ENCODE peak calls at places on chromosomes 16 and 17, in eight cellular contexts. One of them, this sample, is unnamed.

GRCh38 chr17:18961634-18962493 is 9.9 kb downstream of the SLC5A10 start:
- DNase-seq in uterus: no peak
- DNase-seq in HFFc6: no peak
- DNase-seq in CD8-positive, alpha-beta T cell: no peak
- DNase-seq in breast epithelium: no peak
- DNase-seq in Peyer's patch: no peak
- DNase-seq in pancreas: no peak
- DNase-seq in IMR-90: peak
- DNase-seq in this sample: no peak

GRCh38 chr17:61395983-61396585 is 3.6 kb upstream of the TBX2 start:
- DNase-seq in uterus: no peak
- DNase-seq in HFFc6: no peak
- DNase-seq in CD8-positive, alpha-beta T cell: no peak
- DNase-seq in breast epithelium: no peak
- DNase-seq in Peyer's patch: no peak
- DNase-seq in pancreas: no peak
- DNase-seq in IMR-90: peak
- DNase-seq in this sample: no peak

GRCh38 chr17:2023692-2024571 is 1.2 kb downstream of the RTN4RL1 start:
- DNase-seq in uterus: peak
- DNase-seq in HFFc6: peak
- DNase-seq in CD8-positive, alpha-beta T cell: no peak
- DNase-seq in breast epithelium: peak
- DNase-seq in Peyer's patch: peak
- DNase-seq in pancreas: peak
- DNase-seq in IMR-90: peak
- DNase-seq in this sample: no peak

GRCh38 chr16:11967195-11967911 is 2.3 kb downstream of the TNFRSF17 start:
- DNase-seq in uterus: no peak
- DNase-seq in HFFc6: no peak
- DNase-seq in CD8-positive, alpha-beta T cell: no peak
- DNase-seq in breast epithelium: no peak
- DNase-seq in Peyer's patch: no peak
- DNase-seq in pancreas: no peak
- DNase-seq in IMR-90: no peak
- DNase-seq in this sample: no peak

GRCh38 chr16:71338632-71339031 is 19.9 kb upstream of the CALB2 start:
- DNase-seq in uterus: no peak
- DNase-seq in HFFc6: no peak
- DNase-seq in CD8-positive, alpha-beta T cell: no peak
- DNase-seq in breast epithelium: no peak
- DNase-seq in Peyer's patch: no peak
- DNase-seq in pancreas: no peak
- DNase-seq in IMR-90: no peak
- DNase-seq in this sample: no peak

GRCh38 chr17:4657678-4658077 is 16.2 kb upstream of the ALOX15 start:
- DNase-seq in uterus: no peak
- DNase-seq in HFFc6: no peak
- DNase-seq in CD8-positive, alpha-beta T cell: no peak
- DNase-seq in breast epithelium: no peak
- DNase-seq in Peyer's patch: no peak
- DNase-seq in pancreas: no peak
- DNase-seq in IMR-90: peak
- DNase-seq in this sample: no peak

GRCh38 chr17:29384901-29385300 is 5.3 kb upstream of the TAOK1 start:
- DNase-seq in uterus: no peak
- DNase-seq in HFFc6: no peak
- DNase-seq in CD8-positive, alpha-beta T cell: no peak
- DNase-seq in breast epithelium: no peak
- DNase-seq in Peyer's patch: no peak
- DNase-seq in pancreas: no peak
- DNase-seq in IMR-90: no peak
- DNase-seq in this sample: no peak

GRCh38 chr16:55701442-55702319 is 45.9 kb downstream of the SLC6A2 start:
- DNase-seq in uterus: peak
- DNase-seq in HFFc6: peak
- DNase-seq in CD8-positive, alpha-beta T cell: no peak
- DNase-seq in breast epithelium: no peak
- DNase-seq in Peyer's patch: peak
- DNase-seq in pancreas: peak
- DNase-seq in IMR-90: peak
- DNase-seq in this sample: peak

GRCh38 chr17:21524211-21524591 is 148.0 kb downstream of the KCNJ12 start:
- DNase-seq in uterus: no peak
- DNase-seq in HFFc6: no peak
- DNase-seq in CD8-positive, alpha-beta T cell: no peak
- DNase-seq in breast epithelium: no peak
- DNase-seq in Peyer's patch: no peak
- DNase-seq in pancreas: no peak
- DNase-seq in IMR-90: peak
- DNase-seq in this sample: no peak

GRCh38 chr16:66474750-66475199 is 47.7 kb downstream of the BEAN1 start:
- DNase-seq in uterus: no peak
- DNase-seq in HFFc6: no peak
- DNase-seq in CD8-positive, alpha-beta T cell: no peak
- DNase-seq in breast epithelium: no peak
- DNase-seq in Peyer's patch: peak
- DNase-seq in pancreas: no peak
- DNase-seq in IMR-90: no peak
- DNase-seq in this sample: no peak

GRCh38 chr17:67520282-67520906 is 143.3 kb downstream of the PITPNC1 start:
- DNase-seq in uterus: peak
- DNase-seq in HFFc6: no peak
- DNase-seq in CD8-positive, alpha-beta T cell: no peak
- DNase-seq in breast epithelium: no peak
- DNase-seq in Peyer's patch: peak
- DNase-seq in pancreas: no peak
- DNase-seq in IMR-90: peak
- DNase-seq in this sample: no peak

GRCh38 chr16:85173981-85174751 is 61.9 kb upstream of the CIBAR2 start:
- DNase-seq in uterus: no peak
- DNase-seq in HFFc6: peak
- DNase-seq in CD8-positive, alpha-beta T cell: no peak
- DNase-seq in breast epithelium: no peak
- DNase-seq in Peyer's patch: no peak
- DNase-seq in pancreas: no peak
- DNase-seq in IMR-90: peak
- DNase-seq in this sample: no peak

GRCh38 chr17:17491546-17491988 is 4.6 kb downstream of the RASD1 start:
- DNase-seq in uterus: no peak
- DNase-seq in HFFc6: no peak
- DNase-seq in CD8-positive, alpha-beta T cell: no peak
- DNase-seq in breast epithelium: peak
- DNase-seq in Peyer's patch: no peak
- DNase-seq in pancreas: no peak
- DNase-seq in IMR-90: no peak
- DNase-seq in this sample: no peak

GRCh38 chr17:66468241-66469087 is 166.1 kb downstream of the PRKCA start:
- DNase-seq in uterus: no peak
- DNase-seq in HFFc6: no peak
- DNase-seq in CD8-positive, alpha-beta T cell: no peak
- DNase-seq in breast epithelium: no peak
- DNase-seq in Peyer's patch: no peak
- DNase-seq in pancreas: peak
- DNase-seq in IMR-90: peak
- DNase-seq in this sample: no peak

DNA sequence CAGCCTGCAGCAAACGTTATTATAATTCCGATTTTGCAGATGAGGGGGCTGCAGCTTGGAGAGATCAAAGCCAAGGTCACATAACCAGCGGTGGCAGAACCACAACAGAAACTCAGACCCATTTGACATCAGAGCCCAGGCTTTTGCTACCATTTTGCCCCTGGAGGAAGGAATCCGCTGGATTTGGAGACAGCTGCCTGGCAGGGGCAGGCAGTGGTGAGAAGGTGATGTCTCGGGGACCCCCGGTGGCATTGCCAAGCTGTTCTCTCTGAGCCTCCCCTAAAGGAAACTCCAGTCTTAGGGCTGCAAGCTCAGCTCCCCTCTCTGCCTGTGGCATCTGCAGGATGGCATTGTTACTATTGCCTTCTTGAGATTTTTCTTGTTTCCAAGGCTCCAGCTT is 40.9 kb downstream of the AIPL1 start:
- DNase-seq in uterus: no peak
- DNase-seq in HFFc6: no peak
- DNase-seq in CD8-positive, alpha-beta T cell: no peak
- DNase-seq in breast epithelium: no peak
- DNase-seq in Peyer's patch: no peak
- DNase-seq in pancreas: no peak
- DNase-seq in IMR-90: no peak
- DNase-seq in this sample: no peak
- TF ChIP-seq CTCF in uterus: no peak
- TF ChIP-seq CTCF in HFFc6: no peak
- TF ChIP-seq CTCF in CD8-positive, alpha-beta T cell: no peak
- TF ChIP-seq CTCF in breast epithelium: no peak
- TF ChIP-seq CTCF in Peyer's patch: no peak
- TF ChIP-seq CTCF in pancreas: no peak
- TF ChIP-seq CTCF in IMR-90: no peak
- TF ChIP-seq CTCF in this sample: no peak

GRCh38 chr17:69082696-69083095 is 22.0 kb upstream of the ABCA9 start:
- DNase-seq in uterus: no peak
- DNase-seq in HFFc6: no peak
- DNase-seq in CD8-positive, alpha-beta T cell: no peak
- DNase-seq in breast epithelium: no peak
- DNase-seq in Peyer's patch: no peak
- DNase-seq in pancreas: no peak
- DNase-seq in IMR-90: no peak
- DNase-seq in this sample: no peak

GRCh38 chr17:69090365-69090764 is 29.6 kb upstream of the ABCA9 start:
- DNase-seq in uterus: no peak
- DNase-seq in HFFc6: no peak
- DNase-seq in CD8-positive, alpha-beta T cell: no peak
- DNase-seq in breast epithelium: no peak
- DNase-seq in Peyer's patch: no peak
- DNase-seq in pancreas: no peak
- DNase-seq in IMR-90: no peak
- DNase-seq in this sample: no peak

GRCh38 chr17:69088643-69089200 is 28.0 kb upstream of the ABCA9 start:
- DNase-seq in uterus: no peak
- DNase-seq in HFFc6: no peak
- DNase-seq in CD8-positive, alpha-beta T cell: no peak
- DNase-seq in breast epithelium: no peak
- DNase-seq in Peyer's patch: no peak
- DNase-seq in pancreas: no peak
- DNase-seq in IMR-90: no peak
- DNase-seq in this sample: no peak

DNA sequence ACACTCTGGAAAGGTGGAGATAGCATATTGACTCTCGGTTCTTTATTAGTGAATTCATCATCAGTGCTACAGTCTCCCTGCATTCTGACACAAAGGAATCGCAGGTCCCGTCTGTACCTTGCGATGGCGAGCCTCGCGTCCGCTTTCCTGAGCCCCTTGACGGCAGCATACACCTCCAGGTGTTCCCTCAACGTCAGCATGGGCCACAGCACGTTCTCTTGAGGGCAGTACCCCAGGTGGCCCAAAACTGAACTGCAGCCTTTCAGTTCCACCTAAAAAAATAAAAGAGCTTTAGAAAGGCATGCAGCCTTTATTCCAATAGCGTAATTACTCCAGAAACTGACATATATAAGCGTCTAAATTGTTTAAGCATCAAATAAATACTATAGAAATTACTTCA is 24.2 kb upstream of the ABCA9 start:
- DNase-seq in uterus: no peak
- DNase-seq in HFFc6: no peak
- DNase-seq in CD8-positive, alpha-beta T cell: no peak
- DNase-seq in breast epithelium: no peak
- DNase-seq in Peyer's patch: no peak
- DNase-seq in pancreas: no peak
- DNase-seq in IMR-90: no peak
- DNase-seq in this sample: no peak
- TF ChIP-seq CTCF in uterus: no peak
- TF ChIP-seq CTCF in HFFc6: peak
- TF ChIP-seq CTCF in CD8-positive, alpha-beta T cell: peak
- TF ChIP-seq CTCF in breast epithelium: peak
- TF ChIP-seq CTCF in Peyer's patch: no peak
- TF ChIP-seq CTCF in pancreas: no peak
- TF ChIP-seq CTCF in IMR-90: no peak
- TF ChIP-seq CTCF in this sample: peak

GRCh38 chr16:20075243-20075642 is 1.6 kb upstream of the GPR139 start:
- DNase-seq in uterus: no peak
- DNase-seq in HFFc6: no peak
- DNase-seq in CD8-positive, alpha-beta T cell: no peak
- DNase-seq in breast epithelium: no peak
- DNase-seq in Peyer's patch: no peak
- DNase-seq in pancreas: no peak
- DNase-seq in IMR-90: no peak
- DNase-seq in this sample: no peak
- TF ChIP-seq CTCF in uterus: no peak
- TF ChIP-seq CTCF in HFFc6: no peak
- TF ChIP-seq CTCF in CD8-positive, alpha-beta T cell: no peak
- TF ChIP-seq CTCF in breast epithelium: no peak
- TF ChIP-seq CTCF in Peyer's patch: no peak
- TF ChIP-seq CTCF in pancreas: no peak
- TF ChIP-seq CTCF in IMR-90: no peak
- TF ChIP-seq CTCF in this sample: no peak

GRCh38 chr17:8164815-8165131 is 2.0 kb upstream of the VAMP2 start:
- DNase-seq in uterus: no peak
- DNase-seq in HFFc6: no peak
- DNase-seq in CD8-positive, alpha-beta T cell: no peak
- DNase-seq in breast epithelium: no peak
- DNase-seq in Peyer's patch: no peak
- DNase-seq in pancreas: no peak
- DNase-seq in IMR-90: no peak
- DNase-seq in this sample: no peak
- TF ChIP-seq CTCF in uterus: no peak
- TF ChIP-seq CTCF in HFFc6: no peak
- TF ChIP-seq CTCF in CD8-positive, alpha-beta T cell: no peak
- TF ChIP-seq CTCF in breast epithelium: no peak
- TF ChIP-seq CTCF in Peyer's patch: no peak
- TF ChIP-seq CTCF in pancreas: no peak
- TF ChIP-seq CTCF in IMR-90: no peak
- TF ChIP-seq CTCF in this sample: no peak

GRCh38 chr17:41076788-41077187 is 7.2 kb upstream of the KRTAP4-7 start:
- DNase-seq in uterus: no peak
- DNase-seq in HFFc6: no peak
- DNase-seq in CD8-positive, alpha-beta T cell: no peak
- DNase-seq in breast epithelium: no peak
- DNase-seq in Peyer's patch: no peak
- DNase-seq in pancreas: no peak
- DNase-seq in IMR-90: no peak
- DNase-seq in this sample: no peak
- TF ChIP-seq CTCF in uterus: no peak
- TF ChIP-seq CTCF in HFFc6: no peak
- TF ChIP-seq CTCF in CD8-positive, alpha-beta T cell: no peak
- TF ChIP-seq CTCF in breast epithelium: no peak
- TF ChIP-seq CTCF in Peyer's patch: no peak
- TF ChIP-seq CTCF in pancreas: no peak
- TF ChIP-seq CTCF in IMR-90: no peak
- TF ChIP-seq CTCF in this sample: no peak

GRCh38 chr17:82710499-82711232 is 5.8 kb upstream of the FN3KRP start:
- DNase-seq in uterus: no peak
- DNase-seq in HFFc6: no peak
- DNase-seq in CD8-positive, alpha-beta T cell: no peak
- DNase-seq in breast epithelium: no peak
- DNase-seq in Peyer's patch: no peak
- DNase-seq in pancreas: no peak
- DNase-seq in IMR-90: no peak
- DNase-seq in this sample: no peak
- TF ChIP-seq CTCF in uterus: no peak
- TF ChIP-seq CTCF in HFFc6: peak
- TF ChIP-seq CTCF in CD8-positive, alpha-beta T cell: no peak
- TF ChIP-seq CTCF in breast epithelium: no peak
- TF ChIP-seq CTCF in Peyer's patch: no peak
- TF ChIP-seq CTCF in pancreas: no peak
- TF ChIP-seq CTCF in IMR-90: no peak
- TF ChIP-seq CTCF in this sample: no peak

This sample was measured in neural crest cell.